ENCODE peak calls at places on chromosomes 5 and 9, in six cellular contexts. J is HCT116, M is K562, N is GM12878, Z is H1, F is HepG2. U is an unnamed sample.

GRCh38 chr9:136551401-136552116 is 5.7 kb upstream of the NOTCH1 start:
- DNase-seq in J (no peak), M (peak; percentile 55), N (no peak), Z (peak; percentile 74), F (no peak), U (peak; percentile 56)

GRCh38 chr5:156128026-156128425 is 198.9 kb upstream of the SGCD start:
- DNase-seq in J (no peak), M (no peak), N (peak; percentile 2), Z (no peak), F (no peak), U (no peak)

GRCh38 chr5:15645376-15645775 is 145.4 kb downstream of the FBXL7 start:
- DNase-seq in J (no peak), M (no peak), N (no peak), Z (no peak), F (no peak), U (peak; percentile 74)

GRCh38 chr5:19547640-19548039 is 440.4 kb downstream of the CDH18 start:
- DNase-seq in J (no peak), M (no peak), N (no peak), Z (no peak), F (no peak), U (no peak)

GRCh38 chr5:168104811-168105481 is 186.5 kb upstream of the WWC1 start:
- DNase-seq in J (no peak), M (peak; percentile 29), N (no peak), Z (no peak), F (no peak), U (no peak)

GRCh38 chr5:171426266-171426665 is 6.8 kb downstream of the FGF18 start:
- DNase-seq in J (no peak), M (no peak), N (no peak), Z (no peak), F (no peak), U (no peak)

GRCh38 chr9:27033815-27034403 is 28.4 kb upstream of the LRRC19 start:
- DNase-seq in J (peak; percentile 18), M (peak; percentile 33), N (peak; percentile 13), Z (peak; percentile 79), F (peak; percentile 30), U (peak; percentile 78)

GRCh38 chr5:91306497-91306896 is 76.6 kb downstream of the ARRDC3 start:
- DNase-seq in J (no peak), M (no peak), N (no peak), Z (no peak), F (no peak), U (no peak)

GRCh38 chr5:177482359-177482795 is 8.9 kb upstream of the DBN1 start:
- DNase-seq in J (no peak), M (no peak), N (no peak), Z (no peak), F (no peak), U (no peak)

GRCh38 chr5:177483994-177484901 is 10.8 kb upstream of the DBN1 start:
- DNase-seq in J (no peak), M (no peak), N (no peak), Z (no peak), F (no peak), U (no peak)

GRCh38 chr5:177484902-177485549 is 11.6 kb upstream of the DBN1 start:
- DNase-seq in J (no peak), M (no peak), N (no peak), Z (no peak), F (no peak), U (no peak)

GRCh38 chr5:177486256-177486655 is 11.1 kb downstream of the PDLIM7 start:
- DNase-seq in J (no peak), M (no peak), N (no peak), Z (no peak), F (no peak), U (no peak)

GRCh38 chr5:177483042-177483441 is 9.6 kb upstream of the DBN1 start:
- DNase-seq in J (no peak), M (no peak), N (no peak), Z (no peak), F (no peak), U (no peak)
- TF ChIP-seq POLR2AphosphoS5 in J (no peak), M (no peak), N (no peak), Z (peak; percentile 36), F (no peak), U (no peak)

GRCh38 chr9:135010921-135011320 is 76.5 kb upstream of the OLFM1 start:
- DNase-seq in J (no peak), M (no peak), N (no peak), Z (no peak), F (no peak), U (no peak)

GRCh38 chr9:135010363-135010860 is 77.1 kb upstream of the OLFM1 start:
- DNase-seq in J (no peak), M (no peak), N (no peak), Z (no peak), F (no peak), U (no peak)

GRCh38 chr9:135009051-135009560 is 78.4 kb upstream of the OLFM1 start:
- DNase-seq in J (no peak), M (no peak), N (no peak), Z (no peak), F (no peak), U (no peak)

GRCh38 chr9:135008416-135008815 is 79.1 kb upstream of the OLFM1 start:
- DNase-seq in J (no peak), M (no peak), N (no peak), Z (no peak), F (no peak), U (no peak)

DNA sequence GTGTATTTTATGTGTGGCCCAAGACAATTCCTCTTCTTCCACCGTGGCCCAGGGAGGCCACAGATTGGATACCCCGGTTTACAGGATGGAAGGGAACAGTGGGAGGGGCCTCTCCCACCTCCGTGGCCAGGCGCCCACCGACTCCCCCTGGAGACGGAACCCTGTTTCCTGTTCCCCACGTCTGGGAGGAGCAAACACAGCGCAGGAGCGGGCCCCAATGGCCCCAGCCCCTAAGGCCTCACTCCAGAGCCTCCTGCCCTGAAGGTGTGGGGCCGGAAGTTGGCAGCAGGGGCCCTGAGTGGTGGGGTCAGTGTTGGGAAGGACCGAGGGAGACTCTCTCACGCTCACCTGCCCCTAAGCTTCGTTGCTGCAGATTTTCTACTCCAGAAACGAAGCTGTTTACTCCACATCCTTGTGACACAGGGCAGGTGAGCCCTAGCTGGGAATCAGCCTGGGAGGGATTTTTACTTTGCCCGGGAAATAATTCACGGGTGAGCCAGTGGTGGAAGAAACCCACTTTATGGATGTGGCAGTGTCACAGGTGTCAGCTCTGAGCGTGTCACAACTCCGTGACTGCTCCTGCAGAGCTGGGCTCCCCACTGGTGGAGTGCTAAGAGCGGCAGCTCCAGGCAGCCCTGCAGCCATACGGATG is 77.6 kb upstream of the OLFM1 start:
- DNase-seq in J (peak; percentile 2), M (peak; percentile 17), N (no peak), Z (no peak), F (no peak), U (no peak)
- TF ChIP-seq POLR2A in J (peak; percentile 62), M (peak; percentile 63), N (peak; percentile 26), Z (no peak), F (no peak), U (no peak)

GRCh38 chr5:50694027-50694590 is 27.7 kb downstream of the PARP8 start:
- DNase-seq in J (no peak), M (no peak), N (no peak), Z (no peak), F (no peak), U (no peak)
- TF ChIP-seq MAX in J (no peak), M (no peak), N (no peak), Z (no peak), F (no peak), U (no peak)

GRCh38 chr9:70442328-70442848 is 27.9 kb upstream of the KLF9 start:
- DNase-seq in J (no peak), M (no peak), N (no peak), Z (no peak), F (no peak), U (no peak)

GRCh38 chr9:70441622-70442021 is 27.2 kb upstream of the KLF9 start:
- DNase-seq in J (no peak), M (no peak), N (no peak), Z (no peak), F (peak; percentile 86), U (no peak)

GRCh38 chr9:70435948-70436347 is 21.5 kb upstream of the KLF9 start:
- DNase-seq in J (no peak), M (no peak), N (no peak), Z (no peak), F (no peak), U (peak; percentile 93)

GRCh38 chr9:70438341-70438924 is 24.0 kb upstream of the KLF9 start:
- DNase-seq in J (peak; percentile 68), M (peak; percentile 72), N (no peak), Z (no peak), F (peak; percentile 24), U (peak; percentile 93)

DNA sequence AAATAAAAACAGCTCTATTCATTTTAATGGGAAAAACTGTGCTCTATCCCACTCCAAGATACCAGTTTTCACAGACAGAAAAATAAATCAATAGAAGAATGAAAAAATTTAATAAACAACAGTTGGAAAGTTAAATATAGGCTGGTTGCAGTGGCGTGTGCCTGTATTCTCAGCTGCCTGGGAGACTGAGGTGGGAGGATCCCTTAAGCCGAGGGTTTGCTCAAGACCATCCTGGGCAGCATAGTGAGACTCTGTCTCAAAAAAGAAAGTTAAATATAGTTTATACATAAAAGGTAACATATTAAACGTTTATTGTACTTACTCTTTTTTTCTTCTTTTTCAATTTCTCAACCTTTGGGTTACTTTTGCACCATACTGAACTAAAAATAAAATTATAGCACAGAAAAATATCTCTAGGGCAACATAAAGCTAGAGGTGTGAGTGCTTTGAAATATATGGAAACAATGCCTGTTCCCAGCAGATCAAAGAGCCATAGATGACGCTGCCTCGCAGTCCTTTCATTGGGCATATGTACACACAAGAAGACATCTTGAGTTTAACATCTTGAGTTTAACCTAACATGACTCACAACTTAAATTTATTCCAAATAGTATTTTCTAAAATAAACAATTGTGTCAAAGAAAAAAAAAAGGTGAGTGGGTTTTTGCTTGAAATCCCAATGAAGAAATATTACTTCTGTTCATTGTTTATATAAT is 25.7 kb upstream of the KLF9 start:
- DNase-seq in J (no peak), M (no peak), N (no peak), Z (no peak), F (no peak), U (no peak)
- TF ChIP-seq POLR2AphosphoS5 in J (no peak), M (no peak), N (no peak), Z (no peak), F (no peak), U (no peak)